ENCODE peak calls at places on chromosomes 1 and 21, in ten cellular contexts. G is NCI-H460; B is nucleus accumbens; P is NCI-H1105 treated with DMSO at 0.1 percent for 48 hours; C is stimulated activated CD8-positive, alpha-beta memory T cell treated with anti-CD3 and anti-CD28 coated beads, Interleukin-4, amount 100 ng/mL, for 4 hours; K is upper lobe of left lung; H is NCI-H774; V is germinal center; O is psoas muscle; A is iris pigment epithelial cell. I is an unnamed sample.

GRCh38 chr1:15953294-15953771 is 22.6 kb downstream of the ZBTB17 start:
- DNase-seq in G (no peak), B (no peak), P (no peak), C (no peak), K (no peak), H (no peak), V (no peak), O (no peak), A (peak; percentile 54), I (no peak)

GRCh38 chr1:75233302-75233929 is 99.2 kb downstream of the LHX8 start:
- DNase-seq in G (peak; percentile 44), B (no peak), P (peak; percentile 65), C (no peak), K (no peak), H (peak; percentile 37), V (peak; percentile 10), O (no peak), A (peak; percentile 40), I (peak; percentile 29)

GRCh38 chr1:116847688-116848531 is 61.8 kb upstream of the PTGFRN start:
- DNase-seq in G (no peak), B (no peak), P (no peak), C (no peak), K (no peak), H (no peak), V (no peak), O (peak; percentile 61), A (peak; percentile 63), I (no peak)

GRCh38 chr21:21921410-21922232 is 923.4 kb downstream of the NCAM2 start:
- DNase-seq in G (peak; percentile 20), B (no peak), P (peak; percentile 63), C (no peak), K (no peak), H (peak; percentile 1), V (no peak), O (no peak), A (peak; percentile 17), I (peak; percentile 59)

GRCh38 chr21:36508948-36509347 is 29.0 kb upstream of the CLDN14 start:
- DNase-seq in G (no peak), B (no peak), P (no peak), C (no peak), K (no peak), H (peak; percentile 32), V (no peak), O (no peak), A (no peak), I (peak; percentile 87)

GRCh38 chr1:12511516-12512468 is 106.2 kb downstream of the DHRS3 start:
- DNase-seq in G (no peak), B (no peak), P (no peak), C (no peak), K (no peak), H (no peak), V (no peak), O (no peak), A (peak; percentile 87), I (no peak)

GRCh38 chr1:35500439-35500838 is 56.8 kb downstream of the KIAA0319L start:
- DNase-seq in G (no peak), B (no peak), P (no peak), C (no peak), K (no peak), H (no peak), V (no peak), O (no peak), A (no peak), I (no peak)

GRCh38 chr1:155978973-155979429 is 654 bp upstream of the ARHGEF2 start:
- DNase-seq in G (peak; percentile 47), B (no peak), P (no peak), C (no peak), K (no peak), H (no peak), V (peak; percentile 47), O (no peak), A (peak; percentile 25), I (no peak)

GRCh38 chr1:150560011-150560438 is 10.8 kb downstream of the ADAMTSL4 start:
- DNase-seq in G (peak; percentile 86), B (peak; percentile 60), P (peak; percentile 51), C (peak; percentile 57), K (no peak), H (peak; percentile 16), V (peak; percentile 79), O (peak; percentile 76), A (peak; percentile 46), I (peak; percentile 59)

GRCh38 chr1:167173516-167174184 is 47.0 kb upstream of the POU2F1 start:
- DNase-seq in G (no peak), B (no peak), P (no peak), C (no peak), K (no peak), H (no peak), V (no peak), O (no peak), A (peak; percentile 36), I (no peak)

GRCh38 chr1:23449306-23449705 is 24.8 kb upstream of the TCEA3 start:
- DNase-seq in G (no peak), B (no peak), P (no peak), C (no peak), K (no peak), H (no peak), V (no peak), O (no peak), A (no peak), I (no peak)

GRCh38 chr1:201593200-201593828 is 54.4 kb downstream of the NAV1 start:
- DNase-seq in G (peak; percentile 16), B (no peak), P (no peak), C (no peak), K (no peak), H (no peak), V (no peak), O (peak; percentile 52), A (peak; percentile 88), I (no peak)

GRCh38 chr1:107141491-107142369 is 891 bp downstream of the NTNG1 start:
- DNase-seq in G (peak; percentile 38), B (peak; percentile 13), P (peak; percentile 86), C (no peak), K (peak; percentile 85), H (peak; percentile 54), V (peak; percentile 34), O (peak; percentile 21), A (peak; percentile 48), I (peak; percentile 47)

GRCh38 chr1:52546852-52547251 is 6.0 kb downstream of the TUT4 start:
- DNase-seq in G (no peak), B (no peak), P (no peak), C (no peak), K (no peak), H (no peak), V (no peak), O (no peak), A (no peak), I (no peak)

GRCh38 chr1:41769068-41769467 is 149.7 kb downstream of the HIVEP3 start:
- DNase-seq in G (no peak), B (no peak), P (no peak), C (no peak), K (no peak), H (no peak), V (no peak), O (no peak), A (no peak), I (no peak)